ENCODE peak calls at places on chromosomes 13 and 19, in four cellular contexts. K is effector memory CD4-positive, alpha-beta T cell; T is GM23248; U is heart right ventricle. V is an unnamed sample. For H3K9me3, the result is how much of the 10 kb centered on the place peaks cover.

GRCh38 chr13:72199640-72200039 is 332.6 kb upstream of the DACH1 start:
- DNase-seq in U (no peak), T (no peak), K (no peak), V (no peak)

GRCh38 chr19:17504456-17504855 is 7.0 kb upstream of the PGLS start:
- DNase-seq in T (no peak), U (no peak), K (no peak), V (no peak)

GRCh38 chr19:56141416-56141992 is 417 bp downstream of the ZNF444 start:
- DNase-seq in K (no peak), T (peak), U (no peak), V (no peak)

GRCh38 chr19:13099073-13099999 is 3.3 kb downstream of the LYL1 start:
- DNase-seq in T (no peak), U (peak), K (peak), V (peak)

GRCh38 chr13:94309997-94310842 is 169.3 kb downstream of the DCT start:
- DNase-seq in K (no peak), U (no peak), T (peak), V (no peak)

GRCh38 chr19:7926021-7926726 is at the start of gene CTXN1:
- DNase-seq in K (peak), T (peak), U (peak), V (peak)

GRCh38 chr13:103795892-103796478 is 729.8 kb upstream of the SLC10A2 start:
- DNase-seq in T (no peak), U (no peak), K (no peak), V (no peak)

GRCh38 chr19:51372649-51373504 is at the start of gene NKG7:
- DNase-seq in T (no peak), K (peak), U (no peak), V (no peak)

GRCh38 chr19:10742494-10742893 is 24.6 kb downstream of the DNM2 start:
- DNase-seq in U (no peak), K (no peak), T (no peak), V (no peak)

GRCh38 chr19:2603320-2603719 is 99.2 kb downstream of the GNG7 start:
- DNase-seq in K (no peak), U (peak), T (peak), V (peak)

GRCh38 chr19:37718357-37718756 is 1.2 kb downstream of the ZNF607 start:
- DNase-seq in U (no peak), T (no peak), K (no peak), V (no peak)

GRCh38 chr13:112174476-112175110 is 107.6 kb downstream of the SOX1 start:
- DNase-seq in K (no peak), U (no peak), T (no peak), V (no peak)

GRCh38 chr13:77476456-77476855 is 59.0 kb upstream of the SCEL start:
- DNase-seq in K (no peak), T (no peak), U (no peak), V (no peak)

GRCh38 chr19:39409207-39409885 is 2.7 kb downstream of the ZFP36 start:
- DNase-seq in U (peak), K (peak), T (peak), V (peak)

GRCh38 chr19:28290963-28291657 is 921.8 kb downstream of the UQCRFS1 start:
- DNase-seq in T (no peak), U (no peak), K (no peak), V (no peak)

GRCh38 chr19:10431943-10432735 is 11.8 kb downstream of the PDE4A start:
- DNase-seq in T (peak), K (peak), U (peak), V (peak)

GRCh38 chr13:20161275-20161950 is 561 bp upstream of the GJA3 start:
- DNase-seq in K (peak), T (peak), U (peak), V (no peak)

GRCh38 chr13:63636231-63636993 is 2220.8 kb upstream of the PCDH20 start:
- DNase-seq in T (no peak), U (no peak), K (no peak), V (no peak)

GRCh38 chr13:30314562-30314961 is 7.2 kb upstream of the KATNAL1 start:
- DNase-seq in K (no peak), T (no peak), U (no peak), V (no peak)

GRCh38 chr19:7224205-7224833 is 69.9 kb downstream of the INSR start:
- DNase-seq in T (peak), K (no peak), U (no peak), V (no peak)

GRCh38 chr19:10379880-10380310 is 477 bp downstream of the TYK2 start:
- DNase-seq in K (no peak), U (no peak), T (peak), V (no peak)

GRCh38 chr13:45918597-45918996 is 67.0 kb upstream of the SIAH3 start:
- DNase-seq in T (no peak), U (no peak), K (no peak), V (no peak)

GRCh38 chr13:41420146-41420545 is 37.2 kb upstream of the RGCC start:
- DNase-seq in K (no peak), U (no peak), T (no peak), V (no peak)

GRCh38 chr19:11151181-11151580 is 4.4 kb downstream of the SPC24 start:
- DNase-seq in K (no peak), U (no peak), T (peak), V (peak)

GRCh38 chr13:113651511-113652403 is 6.2 kb downstream of the ATP4B start:
- DNase-seq in U (no peak), T (no peak), K (no peak), V (peak)

GRCh38 chr19:17246681-17247425 is 1.1 kb upstream of the NR2F6 start:
- DNase-seq in K (no peak), T (peak), U (peak), V (peak)

GRCh38 chr13:114101325-114101821 is 31.1 kb downstream of the RASA3 start:
- DNase-seq in K (no peak), T (peak), U (peak), V (no peak)

GRCh38 chr19:29655648-29656335 is 9.5 kb upstream of the PLEKHF1 start:
- DNase-seq in T (no peak), U (no peak), K (no peak), V (no peak)

GRCh38 chr19:5594521-5594950 is 26.8 kb upstream of the TINCR start:
- DNase-seq in U (no peak), T (no peak), K (no peak), V (no peak)

DNA sequence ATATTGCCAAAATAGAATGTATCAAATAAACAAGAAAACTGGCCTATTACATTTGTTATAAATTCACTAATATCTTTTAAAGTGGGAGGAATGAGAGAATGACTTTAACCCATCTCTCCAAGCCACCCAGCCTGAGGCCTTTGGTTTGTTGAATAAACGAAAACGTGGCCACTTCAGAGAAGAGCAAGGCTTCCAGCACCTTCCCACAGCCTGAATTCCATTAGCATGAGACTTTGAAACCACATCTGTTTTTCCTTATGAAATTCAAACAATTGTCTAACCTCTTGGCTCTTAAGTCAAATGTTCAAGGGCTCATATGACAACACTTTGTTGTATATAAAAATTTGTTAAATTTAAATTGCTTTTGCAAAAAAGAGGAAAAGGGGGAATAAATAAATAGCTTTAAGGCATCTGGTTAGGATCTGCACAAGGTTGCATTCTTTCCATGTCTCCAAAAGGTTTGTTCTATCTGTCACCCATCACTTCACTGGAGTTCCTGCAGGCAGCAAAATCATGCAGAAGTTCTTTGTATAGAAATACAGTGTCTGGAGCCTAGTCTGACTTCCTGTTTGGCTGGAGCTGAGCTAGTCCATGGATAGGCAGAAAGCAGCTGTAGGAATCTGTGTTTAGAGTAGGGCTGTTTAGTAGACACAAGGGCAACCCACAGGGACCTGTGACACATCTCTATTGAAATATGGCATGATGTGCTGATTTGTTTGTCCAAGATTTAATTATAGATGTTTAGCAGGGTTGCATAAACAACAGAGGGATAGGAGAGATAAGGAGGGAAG is 502.3 kb downstream of the KCTD12 start:
- DNase-seq in K (no peak), U (no peak), T (peak), V (no peak)
- H3K4me3 ChIP-seq in K (no peak), U (no peak), T (no peak), V (no peak)

GRCh38 chr19:3646336-3647092 is 19.9 kb upstream of the CACTIN start:
- DNase-seq in K (no peak), T (no peak), U (no peak), V (no peak)
- H3K9me3 ChIP-seq in K (under half), T (under half), U (under half), V (under half)

DNA sequence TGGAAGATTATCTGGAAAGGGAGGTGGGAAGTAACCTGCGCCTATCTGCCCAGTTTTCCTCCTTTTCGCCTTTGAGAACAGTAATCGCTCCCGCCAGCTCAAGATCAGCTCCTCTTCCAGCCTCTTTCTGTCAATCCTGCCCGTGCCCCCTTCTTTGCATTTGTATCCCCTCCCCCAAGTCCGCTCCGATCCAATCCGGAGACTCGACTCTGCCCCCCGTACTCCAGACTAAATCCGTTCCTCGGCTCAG is 327 bp upstream of the RAB4B start:
- DNase-seq in T (no peak), K (no peak), U (no peak), V (no peak)
- H3K4me3 ChIP-seq in T (peak), K (peak), U (peak), V (peak)

DNA sequence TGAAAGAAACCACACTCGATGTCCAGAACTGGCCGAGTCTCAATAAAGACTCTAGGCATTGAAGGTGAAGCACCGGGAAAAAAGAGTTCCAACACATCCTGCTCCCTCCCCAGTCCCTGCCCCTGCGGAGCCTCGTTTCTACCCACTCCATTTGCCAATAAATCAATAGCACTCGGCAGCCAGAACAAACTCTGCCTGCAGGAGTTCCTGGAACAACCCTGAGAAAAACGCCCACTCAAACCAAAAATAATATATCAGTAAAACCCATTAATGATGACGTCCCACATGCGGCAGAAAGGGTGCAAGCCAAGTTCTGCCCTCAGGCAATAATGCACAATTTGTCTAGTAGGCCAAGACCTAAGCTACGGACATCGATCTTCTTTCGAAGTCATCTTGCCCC is 41.0 kb downstream of the PDCD5 start:
- DNase-seq in K (no peak), U (no peak), T (no peak), V (no peak)
- H3K9me3 ChIP-seq in K (under half), U (under half), T (under half), V (under half)

GRCh38 chr19:1039646-1040475 is at the start of gene ABCA7:
- DNase-seq in U (peak), T (peak), K (peak), V (peak)

GRCh38 chr19:1040476-1041271 is 767 bp downstream of the ABCA7 start:
- DNase-seq in K (peak), U (peak), T (peak), V (peak)

GRCh38 chr19:1041272-1041834 is 1.4 kb downstream of the ABCA7 start:
- DNase-seq in T (no peak), U (no peak), K (no peak), V (no peak)

GRCh38 chr19:1037553-1038115 is 2.3 kb upstream of the ABCA7 start:
- DNase-seq in K (no peak), T (no peak), U (no peak), V (no peak)

GRCh38 chr19:1038995-1039645 is 787 bp upstream of the ABCA7 start:
- DNase-seq in T (peak), K (no peak), U (no peak), V (no peak)
- H3K4me3 ChIP-seq in T (peak), K (peak), U (no peak), V (peak)

V was measured in left ventricle myocardium inferior.